ENCODE peak calls at places on chromosomes 5 and 9, in five cellular contexts. B is hepatocyte, F is GM23248, S is HCT116, U is mammary epithelial cell. Y is an unnamed sample.

GRCh38 chr5:13029211-13029610 is 915.3 kb downstream of the DNAH5 start:
- DNase-seq in B (no peak), F (no peak), S (no peak), U (no peak), Y (no peak)

GRCh38 chr9:4228606-4229005 is 71.3 kb downstream of the GLIS3 start:
- DNase-seq in B (peak; percentile 48), F (peak; percentile 63), S (no peak), U (peak; percentile 20), Y (no peak)

GRCh38 chr9:100167912-100168775 is 69.1 kb downstream of the INVS start:
- DNase-seq in B (no peak), F (peak; percentile 47), S (no peak), U (no peak), Y (peak; percentile 60)

GRCh38 chr9:38380872-38381534 is 11.5 kb upstream of the ALDH1B1 start:
- DNase-seq in B (peak; percentile 82), F (no peak), S (no peak), U (no peak), Y (peak; percentile 68)

GRCh38 chr9:18976368-18977238 is 56.4 kb downstream of the SAXO1 start:
- DNase-seq in B (peak; percentile 34), F (peak; percentile 85), S (no peak), U (peak; percentile 11), Y (no peak)

GRCh38 chr9:113454914-113455761 is 8.4 kb upstream of the RGS3 start:
- DNase-seq in B (peak; percentile 85), F (peak; percentile 91), S (peak; percentile 16), U (peak; percentile 40), Y (peak; percentile 37)

GRCh38 chr9:108296056-108296455 is 559.7 kb downstream of the ACTL7B start:
- DNase-seq in B (no peak), F (peak; percentile 89), S (no peak), U (peak; percentile 83), Y (no peak)

GRCh38 chr5:143585970-143586369 is 182.5 kb upstream of the NR3C1 start:
- DNase-seq in B (no peak), F (peak; percentile 15), S (no peak), U (no peak), Y (no peak)

GRCh38 chr5:78621269-78621871 is 27.2 kb downstream of the LHFPL2 start:
- DNase-seq in B (no peak), F (peak; percentile 48), S (no peak), U (no peak), Y (no peak)

GRCh38 chr5:131854134-131854533 is 57.3 kb upstream of the FNIP1 start:
- DNase-seq in B (no peak), F (peak; percentile 21), S (no peak), U (peak; percentile 62), Y (no peak)

GRCh38 chr5:50694027-50694590 is 27.7 kb downstream of the PARP8 start:
- DNase-seq in B (no peak), F (peak; percentile 7), S (no peak), U (no peak), Y (no peak)

GRCh38 chr9:8961186-8961666 is 1161.6 kb upstream of the DMAC1 start:
- DNase-seq in B (peak; percentile 27), F (no peak), S (no peak), U (no peak), Y (no peak)

GRCh38 chr5:40165789-40166728 is 513.7 kb upstream of the PTGER4 start:
- DNase-seq in B (no peak), F (no peak), S (no peak), U (peak; percentile 10), Y (peak; percentile 3)

GRCh38 chr9:90983394-90983793 is 181.8 kb downstream of the SYK start:
- DNase-seq in B (no peak), F (no peak), S (no peak), U (no peak), Y (no peak)

GRCh38 chr9:135926402-135927194 is 19.3 kb upstream of the CAMSAP1 start:
- DNase-seq in B (no peak), F (peak; percentile 96), S (peak; percentile 90), U (peak; percentile 96), Y (no peak)

GRCh38 chr5:14809369-14810144 is 62.0 kb downstream of the ANKH start:
- DNase-seq in B (no peak), F (peak; percentile 97), S (peak; percentile 79), U (peak; percentile 91), Y (no peak)

GRCh38 chr9:76542360-76542759 is 83.4 kb downstream of the GCNT1 start:
- DNase-seq in B (no peak), F (no peak), S (no peak), U (no peak), Y (peak; percentile 31)

GRCh38 chr5:132429451-132430440 is 60.2 kb downstream of the SLC22A5 start:
- DNase-seq in B (no peak), F (no peak), S (no peak), U (no peak), Y (no peak)

GRCh38 chr5:140113180-140113698 is 670 bp upstream of the PURA start:
- DNase-seq in B (peak; percentile 21), F (peak; percentile 39), S (no peak), U (no peak), Y (peak; percentile 56)
- TF ChIP-seq EZH2 in B (no peak), F (no peak), S (no peak), U (no peak), Y (peak; percentile 74)

GRCh38 chr5:568061-568781 is 43.9 kb upstream of the CEP72 start:
- DNase-seq in B (no peak), F (no peak), S (no peak), U (no peak), Y (no peak)

GRCh38 chr5:567664-568060 is 43.4 kb upstream of the SLC9A3 start:
- DNase-seq in B (no peak), F (no peak), S (no peak), U (no peak), Y (no peak)

GRCh38 chr5:569358-569867 is 42.7 kb upstream of the CEP72 start:
- DNase-seq in B (no peak), F (no peak), S (no peak), U (no peak), Y (no peak)

GRCh38 chr5:569868-570361 is 42.2 kb upstream of the CEP72 start:
- DNase-seq in B (no peak), F (no peak), S (no peak), U (no peak), Y (no peak)

DNA sequence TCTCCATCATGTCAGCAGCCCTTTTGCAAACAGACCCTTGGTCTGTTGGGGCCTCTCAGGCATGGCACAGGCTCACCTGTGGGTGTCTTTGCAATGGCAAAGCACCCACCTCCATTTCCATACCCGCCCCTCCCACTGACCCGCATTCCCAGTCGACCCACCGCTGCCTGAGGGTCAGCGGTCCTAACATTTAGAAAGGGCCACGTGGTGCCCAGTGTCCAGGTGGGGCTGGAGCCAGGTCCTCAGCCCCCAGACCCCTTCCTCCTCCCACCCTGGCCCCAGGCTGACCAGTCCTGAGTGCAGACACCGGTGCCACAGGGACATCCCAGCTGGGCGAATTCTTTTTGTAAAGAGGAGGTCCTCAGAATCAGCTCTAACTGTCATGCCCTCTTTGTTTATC is 43.3 kb upstream of the CEP72 start:
- DNase-seq in B (no peak), F (no peak), S (no peak), U (no peak), Y (no peak)
- H3K27me3 ChIP-seq in B (no peaks in the 10 kb centered on the region), F (peaks cover 13% of the 10 kb centered on the region), S (no peaks in the 10 kb centered on the region), U (peaks cover 7% of the 10 kb centered on the region), Y (peaks cover 26% of the 10 kb centered on the region)

GRCh38 chr9:122225323-122226141 is 3.2 kb downstream of the LHX6 start:
- DNase-seq in B (no peak), F (peak; percentile 22), S (no peak), U (no peak), Y (no peak)
- TF ChIP-seq EZH2 in B (no peak), F (no peak), S (no peak), U (no peak), Y (no peak)

GRCh38 chr9:21690561-21690960 is 111.9 kb upstream of the MTAP start:
- DNase-seq in B (no peak), F (peak; percentile 70), S (no peak), U (no peak), Y (no peak)
- H3K27me3 ChIP-seq in B (no peaks in the 10 kb centered on the region), F (no peaks in the 10 kb centered on the region), S (no peaks in the 10 kb centered on the region), U (no peaks in the 10 kb centered on the region), Y (no peaks in the 10 kb centered on the region)

GRCh38 chr9:36818965-36819870 is 214.8 kb downstream of the PAX5 start:
- DNase-seq in B (peak; percentile 32), F (no peak), S (no peak), U (no peak), Y (peak; percentile 69)

GRCh38 chr9:36817160-36817834 is 216.8 kb downstream of the PAX5 start:
- DNase-seq in B (no peak), F (no peak), S (no peak), U (no peak), Y (no peak)

GRCh38 chr9:36815566-36816348 is 218.3 kb downstream of the PAX5 start:
- DNase-seq in B (peak; percentile 48), F (no peak), S (no peak), U (no peak), Y (no peak)

GRCh38 chr9:36820392-36820861 is 213.6 kb downstream of the PAX5 start:
- DNase-seq in B (no peak), F (no peak), S (no peak), U (no peak), Y (no peak)

DNA sequence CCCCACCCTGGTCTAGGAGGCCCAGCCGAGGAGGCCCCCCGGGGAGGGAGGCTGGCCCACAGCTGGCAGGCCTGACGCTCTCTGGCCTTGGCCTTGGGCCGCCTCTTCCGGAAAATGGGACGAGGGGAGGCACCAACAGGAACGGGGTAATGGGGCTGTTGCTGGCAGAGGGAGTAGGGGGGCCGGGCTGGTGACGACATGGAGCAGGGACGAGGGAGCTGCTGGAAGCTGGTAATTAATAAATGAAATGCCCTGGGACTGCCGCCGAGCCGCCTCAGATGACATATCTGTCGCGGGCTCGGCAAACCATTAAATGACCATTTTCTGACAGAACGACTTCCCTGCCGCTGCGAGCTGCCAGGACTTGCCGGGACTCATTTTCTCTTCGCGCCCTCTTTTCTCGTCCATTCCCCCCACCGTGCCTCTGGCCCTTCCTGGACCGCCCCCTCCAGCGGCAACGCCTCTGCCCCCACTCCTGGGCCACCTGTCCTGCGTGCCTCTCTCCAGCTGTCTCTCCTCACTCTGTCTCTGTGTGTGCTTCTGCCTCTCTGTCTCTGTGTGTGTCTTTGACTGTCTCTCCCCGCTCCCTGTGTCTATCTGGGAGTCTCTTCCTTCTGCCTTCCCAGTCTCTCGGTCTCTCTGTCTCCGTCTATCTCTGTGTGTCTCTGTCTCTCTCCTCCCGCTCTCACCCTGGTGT is 215.7 kb downstream of the PAX5 start:
- DNase-seq in B (no peak), F (peak; percentile 8), S (no peak), U (no peak), Y (peak; percentile 21)
- TF ChIP-seq EZH2 in B (no peak), F (no peak), S (no peak), U (no peak), Y (peak; percentile 7)

DNA sequence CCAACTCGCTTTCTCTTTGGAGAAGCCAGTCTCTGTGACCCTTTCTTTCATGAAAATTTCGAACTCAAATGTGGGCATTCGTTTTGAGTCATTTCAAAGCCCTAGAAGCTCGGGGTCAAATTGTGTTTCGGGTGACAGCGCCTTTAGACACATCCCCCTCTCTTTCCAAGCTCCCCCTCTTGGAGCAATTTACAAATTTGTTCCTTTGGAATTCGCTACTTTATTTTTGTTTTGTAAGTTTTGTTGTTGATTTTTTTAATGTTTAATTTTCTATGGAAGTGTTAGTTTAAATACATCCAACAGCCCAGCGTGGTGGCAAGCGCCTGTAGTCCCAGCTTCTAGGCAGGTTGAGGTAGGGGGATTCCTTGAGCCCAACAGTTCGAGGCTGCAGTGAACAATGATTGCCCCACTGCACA is 4.6 kb upstream of the BARX1 start:
- DNase-seq in B (no peak), F (no peak), S (no peak), U (no peak), Y (no peak)
- H3K27me3 ChIP-seq in B (peaks cover 70% of the 10 kb centered on the region), F (peaks cover 58% of the 10 kb centered on the region), S (no peaks in the 10 kb centered on the region), U (peaks cover 45% of the 10 kb centered on the region), Y (peaks cover 92% of the 10 kb centered on the region)